ENCODE peak calls at places on chromosome 6, in five cellular contexts. W is heart right ventricle; E is CD8-positive, alpha-beta T cell; J is activated naive CD8-positive, alpha-beta T cell treated with anti-CD3 and anti-CD28 coated beads, Interleukin-2, amount 10 ng/mL, durations not matched to agents 7 days and 5 days; U is myocyte. M is an unnamed sample.
A peak's percentile ranks its signal among the peaks of the same experiment; 100 is the strongest.

GRCh38 chr6:148134566-148134965 is 208.1 kb upstream of the SASH1 start:
- DNase-seq in U (no peak), J (no peak), E (no peak), W (no peak), M (no peak)

GRCh38 chr6:131555992-131556391 is 17.0 kb upstream of the ARG1 start:
- DNase-seq in E (no peak), U (no peak), W (no peak), J (no peak), M (no peak)

GRCh38 chr6:135935951-135936601 is 84.6 kb downstream of the PDE7B start:
- DNase-seq in E (no peak), J (no peak), U (no peak), W (no peak), M (no peak)

GRCh38 chr6:113588646-113589045 is 268.5 kb upstream of the MARCKS start:
- DNase-seq in J (no peak), U (no peak), W (no peak), E (no peak), M (no peak)

GRCh38 chr6:34630040-34630439 is 66.5 kb downstream of the ILRUN start:
- DNase-seq in W (no peak), J (no peak), E (no peak), U (peak; percentile 54), M (no peak)

GRCh38 chr6:27205375-27206278 is 41.9 kb upstream of the PRSS16 start:
- DNase-seq in U (peak; percentile 8), E (no peak), J (no peak), W (no peak), M (no peak)

GRCh38 chr6:141351721-141352120 is 781.0 kb upstream of the GJE1 start:
- DNase-seq in J (no peak), E (no peak), U (no peak), W (no peak), M (no peak)

GRCh38 chr6:24936641-24937317 is 1.0 kb upstream of the RIPOR2 start:
- DNase-seq in W (no peak), E (peak; percentile 66), J (no peak), U (no peak), M (no peak)

GRCh38 chr6:144953552-144954240 is 668.6 kb downstream of the UTRN start:
- DNase-seq in E (no peak), J (no peak), W (no peak), U (peak; percentile 91), M (no peak)

GRCh38 chr6:138568997-138569396 is 69.7 kb upstream of the NHSL1 start:
- DNase-seq in U (no peak), W (no peak), E (no peak), J (no peak), M (no peak)

GRCh38 chr6:131398176-131398575 is 174.8 kb upstream of the ARG1 start:
- DNase-seq in U (no peak), E (no peak), W (no peak), J (no peak), M (no peak)

GRCh38 chr6:17530321-17530835 is 69.7 kb upstream of the FAM8A1 start:
- DNase-seq in J (no peak), W (no peak), U (peak; percentile 91), E (no peak), M (no peak)

GRCh38 chr6:70082830-70083229 is 216.5 kb downstream of the COL19A1 start:
- DNase-seq in J (no peak), W (no peak), U (no peak), E (no peak), M (no peak)

GRCh38 chr6:14861491-14861943 is 384.4 kb upstream of the JARID2 start:
- DNase-seq in W (no peak), J (no peak), U (no peak), E (no peak), M (no peak)

GRCh38 chr6:154343473-154344308 is 12.9 kb downstream of the IPCEF1 start:
- DNase-seq in J (no peak), W (peak; percentile 7), U (peak; percentile 13), E (no peak), M (peak; percentile 73)

GRCh38 chr6:37171141-37171969 is 1.4 kb downstream of the PIM1 start:
- DNase-seq in W (peak; percentile 51), U (peak; percentile 25), E (peak; percentile 41), J (peak; percentile 68), M (peak; percentile 55)

GRCh38 chr6:69865126-69865525 is 1.2 kb upstream of the COL19A1 start:
- DNase-seq in J (no peak), U (peak; percentile 61), W (no peak), E (no peak), M (no peak)

GRCh38 chr6:141685416-141685815 is 447.3 kb upstream of the GJE1 start:
- DNase-seq in U (no peak), E (no peak), W (no peak), J (no peak), M (no peak)

GRCh38 chr6:125524356-125524755 is 222.6 kb upstream of the HDDC2 start:
- DNase-seq in U (no peak), E (no peak), W (no peak), J (no peak), M (no peak)

GRCh38 chr6:43277643-43278523 is 20.2 kb upstream of the SLC22A7 start:
- DNase-seq in E (no peak), U (no peak), W (no peak), J (no peak), M (no peak)

GRCh38 chr6:2659882-2660281 is 90.8 kb downstream of the MYLK4 start:
- DNase-seq in E (no peak), W (no peak), U (no peak), J (no peak), M (no peak)

GRCh38 chr6:31462964-31463940 is 34.7 kb upstream of the MICB start:
- DNase-seq in W (peak; percentile 91), U (no peak), J (peak; percentile 81), E (peak; percentile 90), M (peak; percentile 95)

GRCh38 chr6:42104095-42104806 is 38.2 kb downstream of the C6orf132 start:
- DNase-seq in U (no peak), E (peak; percentile 72), W (peak; percentile 56), J (peak; percentile 89), M (no peak)

GRCh38 chr6:123027392-123027791 is 31.4 kb downstream of the CLVS2 start:
- DNase-seq in E (no peak), U (no peak), J (no peak), W (no peak), M (no peak)

GRCh38 chr6:90458353-90459224 is 128.3 kb downstream of the MAP3K7 start:
- DNase-seq in W (peak; percentile 7), U (peak; percentile 17), E (peak; percentile 27), J (peak; percentile 68), M (no peak)

GRCh38 chr6:78460711-78461110 is 406.6 kb upstream of the IRAK1BP1 start:
- DNase-seq in J (no peak), U (no peak), W (no peak), E (no peak), M (no peak)

GRCh38 chr6:111614833-111615582 is 9.3 kb upstream of the TRAF3IP2 start:
- DNase-seq in W (no peak), J (no peak), E (no peak), U (no peak), M (no peak)

GRCh38 chr6:3334579-3334978 is 75.8 kb downstream of the PSMG4 start:
- DNase-seq in W (no peak), E (no peak), J (no peak), U (peak; percentile 70), M (no peak)

GRCh38 chr6:63640062-63640461 is 4.5 kb downstream of the PHF3 start:
- DNase-seq in U (peak; percentile 33), W (no peak), E (no peak), J (no peak), M (no peak)

GRCh38 chr6:124670801-124671200 is 291.4 kb upstream of the RNF217 start:
- DNase-seq in W (no peak), U (no peak), E (no peak), J (no peak), M (no peak)

GRCh38 chr6:137011406-137011805 is 33.4 kb downstream of the IL20RA start:
- DNase-seq in U (no peak), W (no peak), E (no peak), J (no peak), M (no peak)

GRCh38 chr6:10720229-10720959 is 2.5 kb upstream of the TMEM14C start:
- DNase-seq in U (no peak), J (peak; percentile 83), E (peak; percentile 64), W (peak; percentile 33), M (no peak)

GRCh38 chr6:167078745-167079144 is 44.2 kb upstream of the CCR6 start:
- DNase-seq in U (no peak), J (no peak), E (no peak), W (no peak), M (no peak)

GRCh38 chr6:165821754-165822153 is 158.7 kb upstream of the PDE10A start:
- DNase-seq in W (no peak), E (no peak), U (peak; percentile 13), J (no peak), M (no peak)

GRCh38 chr6:707576-708236 is 14.8 kb upstream of the EXOC2 start:
- DNase-seq in W (no peak), U (no peak), E (no peak), J (no peak), M (no peak)

GRCh38 chr6:43823390-43823789 is 53.4 kb downstream of the VEGFA start:
- DNase-seq in W (no peak), J (no peak), U (no peak), E (no peak), M (no peak)

GRCh38 chr6:32113386-32114352 is 4.5 kb upstream of the TNXB start:
- DNase-seq in U (peak; percentile 91), W (peak; percentile 89), J (no peak), E (no peak), M (peak; percentile 68)

GRCh38 chr6:14732845-14733757 is 512.8 kb upstream of the JARID2 start:
- DNase-seq in W (no peak), E (peak; percentile 27), U (peak; percentile 66), J (no peak), M (no peak)

GRCh38 chr6:152135755-152136448 is 328.4 kb downstream of the ESR1 start:
- DNase-seq in U (no peak), E (no peak), W (no peak), J (no peak), M (no peak)

M was measured in breast epithelium.